ENCODE peak calls at places on chromosomes 2 and 18, in seven cellular contexts. X, F, N, A, K, G and J are unnamed samples.

GRCh38 chr2:240974771-240975572 is 23.4 kb upstream of the SNED1 start:
- DNase-seq in N (no peak), X (no peak), G (peak), A (no peak), K (no peak), F (peak), J (no peak)

GRCh38 chr2:176473177-176473576 is 203.9 kb downstream of the MTX2 start:
- DNase-seq in F (no peak), K (no peak), X (peak), A (no peak), N (no peak), G (peak), J (no peak)

GRCh38 chr2:121202541-121203310 is 82.3 kb downstream of the TFCP2L1 start:
- DNase-seq in A (no peak), K (peak), X (no peak), F (peak), N (no peak), G (no peak), J (no peak)

GRCh38 chr2:127149384-127149783 is 42.4 kb upstream of the BIN1 start:
- DNase-seq in A (no peak), F (no peak), N (no peak), K (no peak), X (no peak), G (peak), J (no peak)

GRCh38 chr2:39523308-39524044 is 86.4 kb upstream of the MAP4K3 start:
- DNase-seq in G (peak), K (no peak), A (no peak), F (no peak), N (no peak), X (peak), J (no peak)

GRCh38 chr2:206389164-206389563 is 54.2 kb upstream of the ADAM23 start:
- DNase-seq in K (no peak), A (no peak), N (no peak), F (no peak), G (no peak), X (no peak), J (no peak)

GRCh38 chr18:35430721-35431441 is 53.7 kb upstream of the ZNF396 start:
- DNase-seq in F (no peak), A (no peak), X (no peak), G (no peak), N (no peak), K (no peak), J (no peak)

GRCh38 chr18:78245451-78245850 is 734.2 kb upstream of the SALL3 start:
- DNase-seq in F (no peak), N (no peak), X (no peak), A (no peak), K (no peak), G (no peak), J (no peak)

GRCh38 chr2:179443175-179443574 is 178.5 kb upstream of the SESTD1 start:
- DNase-seq in X (no peak), A (no peak), K (no peak), N (peak), G (no peak), F (no peak), J (no peak)

GRCh38 chr18:58046794-58047555 is 2.9 kb downstream of the NEDD4L start:
- DNase-seq in G (no peak), N (no peak), X (no peak), F (no peak), A (no peak), K (no peak), J (no peak)
- TF ChIP-seq CTCF in G (no peak), N (no peak), X (no peak), F (no peak), A (no peak), K (no peak), J (no peak)

GRCh38 chr2:42761554-42761953 is 2.4 kb downstream of the OXER1 start:
- DNase-seq in G (no peak), N (no peak), F (no peak), X (no peak), K (no peak), A (no peak), J (no peak)

GRCh38 chr2:42762823-42763804 is 821 bp downstream of the OXER1 start:
- DNase-seq in G (no peak), K (no peak), N (no peak), A (no peak), F (no peak), X (no peak), J (no peak)

GRCh38 chr2:42764096-42764495 is at the start of gene OXER1:
- DNase-seq in F (no peak), G (no peak), A (no peak), X (no peak), N (no peak), K (no peak), J (no peak)

GRCh38 chr2:42764901-42765300 is 966 bp upstream of the OXER1 start:
- DNase-seq in N (no peak), K (no peak), X (no peak), G (no peak), A (no peak), F (no peak), J (no peak)

GRCh38 chr2:42762155-42762554 is 1.8 kb downstream of the OXER1 start:
- DNase-seq in K (no peak), X (no peak), A (no peak), G (no peak), F (no peak), N (no peak), J (no peak)
- TF ChIP-seq CTCF in K (no peak), X (no peak), A (no peak), G (no peak), F (no peak), N (no peak), J (no peak)

GRCh38 chr18:63787673-63788072 is 12.5 kb downstream of the SERPINB7 start:
- DNase-seq in X (no peak), G (no peak), F (no peak), A (no peak), N (no peak), K (no peak), J (no peak)

GRCh38 chr18:63783394-63783793 is 8.2 kb downstream of the SERPINB7 start:
- DNase-seq in F (no peak), X (peak), N (no peak), A (no peak), K (no peak), G (no peak), J (no peak)

GRCh38 chr18:63785031-63785430 is 9.8 kb downstream of the SERPINB7 start:
- DNase-seq in G (no peak), X (no peak), N (no peak), K (no peak), A (no peak), F (no peak), J (no peak)

GRCh38 chr18:63788447-63789096 is 13.4 kb downstream of the SERPINB7 start:
- DNase-seq in F (no peak), K (no peak), N (no peak), G (peak), X (peak), A (no peak), J (no peak)

DNA sequence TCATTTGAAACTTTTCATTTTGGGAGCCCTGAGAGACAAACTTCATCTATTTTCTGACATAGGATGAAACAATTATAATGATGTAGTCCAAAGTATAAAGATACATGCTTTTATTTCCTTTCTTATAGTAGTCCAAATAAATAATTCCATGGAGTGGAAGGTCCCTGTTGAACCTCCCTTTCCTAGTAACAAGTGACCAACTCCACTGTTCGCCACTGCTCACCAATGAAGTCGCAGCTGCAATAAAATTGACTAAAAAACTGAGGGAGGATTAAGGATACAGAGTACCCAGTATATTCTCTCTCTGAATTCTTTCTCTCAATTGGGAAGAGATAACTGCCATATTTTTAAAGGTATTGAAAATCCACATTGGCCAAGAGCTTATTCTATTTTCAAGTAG is 14.1 kb downstream of the SERPINB7 start:
- DNase-seq in K (no peak), N (no peak), A (no peak), X (no peak), G (no peak), F (no peak), J (no peak)
- TF ChIP-seq CTCF in K (no peak), N (no peak), A (no peak), X (no peak), G (no peak), F (no peak), J (no peak)

DNA sequence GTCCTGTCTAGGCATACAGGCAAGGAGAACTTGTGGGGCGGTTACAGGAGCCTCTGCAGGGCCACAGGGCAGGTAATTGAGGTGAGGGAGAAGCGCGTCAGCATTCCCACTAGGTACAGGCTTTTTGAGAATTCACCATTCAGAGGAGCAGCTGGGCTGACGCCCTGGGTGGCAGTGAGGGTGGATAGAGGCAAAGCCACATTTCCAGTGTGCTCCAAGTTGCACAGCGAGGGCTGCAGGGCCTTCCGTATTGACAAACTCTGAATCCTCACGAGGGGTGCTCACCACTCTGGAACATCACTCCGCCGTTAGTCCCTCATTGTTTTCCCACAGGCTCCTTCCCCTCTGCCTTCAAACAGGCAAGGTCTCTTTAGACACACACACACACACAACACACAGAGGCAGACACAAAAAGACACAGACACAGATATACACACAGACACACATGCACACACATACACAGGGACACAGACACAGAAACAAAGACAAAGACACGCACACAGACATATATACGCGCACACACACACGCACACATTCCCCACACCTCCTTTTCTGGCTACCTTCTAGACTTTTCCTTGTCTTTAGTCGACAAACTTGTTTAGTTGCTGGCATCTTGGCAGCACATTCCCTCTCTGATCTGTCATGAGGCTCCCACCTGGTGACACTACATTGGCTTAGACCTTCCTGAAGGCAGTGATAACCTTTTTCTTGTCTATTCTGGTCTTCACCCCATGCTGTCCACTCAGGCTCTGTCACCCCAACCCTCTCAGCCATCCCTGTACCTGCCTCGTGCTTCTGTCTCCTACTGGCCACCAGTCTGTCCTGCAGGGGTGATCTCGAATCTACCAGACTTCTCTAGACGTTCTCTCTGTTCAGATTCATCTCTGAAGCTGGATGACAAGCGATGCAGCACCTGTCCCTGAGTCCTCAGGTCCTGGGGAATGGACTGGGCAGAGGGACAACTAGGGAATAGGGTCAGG is 136.8 kb downstream of the ALPK2 start:
- DNase-seq in A (no peak), X (no peak), G (no peak), F (no peak), N (no peak), K (no peak), J (no peak)
- TF ChIP-seq CTCF in A (no peak), X (no peak), G (no peak), F (no peak), N (no peak), K (no peak), J (peak)